ENCODE peak calls at places on chromosome 5, in eight cellular contexts. Y, N, Q, I, M, J, F and Z are unnamed samples.

GRCh38 chr5:113748403-113748802 is 234.9 kb downstream of the YTHDC2 start:
- DNase-seq in Y (no peak), N (no peak), Q (no peak), I (no peak), M (no peak), J (no peak), F (no peak), Z (no peak)

GRCh38 chr5:89043676-89044075 is 160.7 kb upstream of the MEF2C start:
- DNase-seq in Y (no peak), N (no peak), Q (no peak), I (peak), M (no peak), J (no peak), F (no peak), Z (no peak)

GRCh38 chr5:160311491-160312138 is 749 bp downstream of the CCNJL start:
- DNase-seq in Y (no peak), N (no peak), Q (peak), I (no peak), M (no peak), J (no peak), F (peak), Z (no peak)

GRCh38 chr5:152177626-152178349 is 227.3 kb downstream of the NMUR2 start:
- DNase-seq in Y (no peak), N (no peak), Q (no peak), I (no peak), M (no peak), J (no peak), F (no peak), Z (no peak)

GRCh38 chr5:32076699-32077695 is 97.1 kb downstream of the GOLPH3 start:
- DNase-seq in Y (no peak), N (peak), Q (no peak), I (peak), M (no peak), J (no peak), F (peak), Z (peak)

GRCh38 chr5:115419794-115420585 is 123.5 kb upstream of the CCDC112 start:
- DNase-seq in Y (no peak), N (no peak), Q (no peak), I (no peak), M (no peak), J (peak), F (peak), Z (no peak)

GRCh38 chr5:139186293-139186692 is 11.9 kb downstream of the SIL1 start:
- DNase-seq in Y (no peak), N (no peak), Q (no peak), I (no peak), M (no peak), J (no peak), F (no peak), Z (no peak)

GRCh38 chr5:124655943-124656459 is 90.4 kb downstream of the ZNF608 start:
- DNase-seq in Y (peak), N (peak), Q (peak), I (peak), M (no peak), J (no peak), F (peak), Z (no peak)

GRCh38 chr5:161167001-161167765 is 315.2 kb upstream of the ATP10B start:
- DNase-seq in Y (no peak), N (no peak), Q (no peak), I (no peak), M (no peak), J (no peak), F (no peak), Z (no peak)

GRCh38 chr5:124461857-124462423 is 284.5 kb downstream of the ZNF608 start:
- DNase-seq in Y (no peak), N (peak), Q (no peak), I (no peak), M (no peak), J (no peak), F (no peak), Z (no peak)

GRCh38 chr5:127292030-127292735 is 1.6 kb downstream of the MEGF10 start:
- DNase-seq in Y (no peak), N (no peak), Q (no peak), I (no peak), M (no peak), J (no peak), F (no peak), Z (no peak)

GRCh38 chr5:108910627-108911026 is 162.9 kb downstream of the FER start:
- DNase-seq in Y (no peak), N (no peak), Q (no peak), I (no peak), M (no peak), J (no peak), F (no peak), Z (no peak)

GRCh38 chr5:45093377-45093776 is 284.6 kb downstream of the MRPS30 start:
- DNase-seq in Y (no peak), N (no peak), Q (no peak), I (no peak), M (no peak), J (no peak), F (no peak), Z (no peak)

GRCh38 chr5:60829490-60830266 is 14.4 kb downstream of the ELOVL7 start:
- DNase-seq in Y (no peak), N (no peak), Q (no peak), I (peak), M (no peak), J (no peak), F (no peak), Z (no peak)

GRCh38 chr5:102542064-102542463 is 43.3 kb upstream of the SLCO6A1 start:
- DNase-seq in Y (no peak), N (no peak), Q (no peak), I (no peak), M (no peak), J (no peak), F (no peak), Z (no peak)

GRCh38 chr5:62582198-62582597 is 3.6 kb downstream of the LRRC70 start:
- DNase-seq in Y (no peak), N (no peak), Q (no peak), I (no peak), M (no peak), J (no peak), F (no peak), Z (no peak)

GRCh38 chr5:9456435-9457042 is 89.3 kb downstream of the SEMA5A start:
- DNase-seq in Y (no peak), N (no peak), Q (no peak), I (no peak), M (no peak), J (peak), F (peak), Z (no peak)

GRCh38 chr5:180344393-180344999 is 8.6 kb downstream of the GFPT2 start:
- DNase-seq in Y (no peak), N (no peak), Q (peak), I (no peak), M (no peak), J (no peak), F (no peak), Z (no peak)

GRCh38 chr5:137091473-137091872 is 407.7 kb downstream of the SPOCK1 start:
- DNase-seq in Y (no peak), N (no peak), Q (no peak), I (no peak), M (no peak), J (no peak), F (no peak), Z (no peak)

GRCh38 chr5:81214848-81215247 is 18.3 kb upstream of the CKMT2 start:
- DNase-seq in Y (no peak), N (no peak), Q (no peak), I (peak), M (no peak), J (no peak), F (no peak), Z (no peak)

GRCh38 chr5:14716755-14717752 is 52.5 kb downstream of the OTULIN start:
- DNase-seq in Y (no peak), N (no peak), Q (no peak), I (no peak), M (peak), J (no peak), F (no peak), Z (no peak)

GRCh38 chr5:91318727-91319126 is 64.4 kb downstream of the ARRDC3 start:
- DNase-seq in Y (no peak), N (no peak), Q (no peak), I (no peak), M (no peak), J (no peak), F (no peak), Z (no peak)

GRCh38 chr5:154518438-154518867 is 40.4 kb upstream of the HAND1 start:
- DNase-seq in Y (no peak), N (no peak), Q (no peak), I (no peak), M (no peak), J (no peak), F (no peak), Z (no peak)

GRCh38 chr5:135484563-135485157 is 32.5 kb upstream of the TIFAB start:
- DNase-seq in Y (no peak), N (no peak), Q (no peak), I (no peak), M (no peak), J (no peak), F (no peak), Z (no peak)

GRCh38 chr5:143896981-143897380 is 85.0 kb downstream of the HMHB1 start:
- DNase-seq in Y (no peak), N (no peak), Q (no peak), I (no peak), M (no peak), J (no peak), F (peak), Z (no peak)

GRCh38 chr5:39783756-39784421 is 359.1 kb upstream of the DAB2 start:
- DNase-seq in Y (no peak), N (no peak), Q (no peak), I (peak), M (no peak), J (no peak), F (peak), Z (no peak)

GRCh38 chr5:181243521-181244307 is at the start of gene RACK1:
- DNase-seq in Y (peak), N (peak), Q (peak), I (peak), M (peak), J (peak), F (peak), Z (peak)

GRCh38 chr5:101976933-101977332 is 319.2 kb downstream of the SLCO4C1 start:
- DNase-seq in Y (no peak), N (no peak), Q (no peak), I (no peak), M (no peak), J (no peak), F (no peak), Z (no peak)

GRCh38 chr5:159531554-159532105 is 201.3 kb upstream of the IL12B start:
- DNase-seq in Y (no peak), N (no peak), Q (no peak), I (no peak), M (no peak), J (no peak), F (no peak), Z (no peak)

GRCh38 chr5:126403871-126404270 is 19.3 kb upstream of the GRAMD2B start:
- DNase-seq in Y (no peak), N (no peak), Q (no peak), I (no peak), M (no peak), J (no peak), F (peak), Z (no peak)

GRCh38 chr5:177388521-177389052 is 4.4 kb downstream of the SLC34A1 start:
- DNase-seq in Y (no peak), N (no peak), Q (no peak), I (peak), M (no peak), J (no peak), F (no peak), Z (no peak)

GRCh38 chr5:151092750-151093149 is 11.9 kb upstream of the TNIP1 start:
- DNase-seq in Y (peak), N (no peak), Q (no peak), I (no peak), M (no peak), J (no peak), F (peak), Z (no peak)

GRCh38 chr5:71778678-71779276 is 59.7 kb downstream of the CARTPT start:
- DNase-seq in Y (no peak), N (peak), Q (no peak), I (peak), M (no peak), J (no peak), F (peak), Z (no peak)
- TF ChIP-seq CTCF in Y (peak), N (peak), Q (no peak), I (peak), M (no peak), J (peak), F (peak), Z (peak)

GRCh38 chr5:119071573-119071874 is 637 bp downstream of the DMXL1 start:
- DNase-seq in Y (no peak), N (peak), Q (no peak), I (no peak), M (no peak), J (no peak), F (peak), Z (no peak)

GRCh38 chr5:119072496-119072895 is 1.6 kb downstream of the DMXL1 start:
- DNase-seq in Y (no peak), N (no peak), Q (no peak), I (no peak), M (no peak), J (no peak), F (no peak), Z (no peak)

GRCh38 chr5:119070578-119070827 is 384 bp upstream of the DMXL1 start:
- DNase-seq in Y (peak), N (no peak), Q (peak), I (no peak), M (no peak), J (no peak), F (no peak), Z (no peak)

GRCh38 chr5:119074419-119074818 is 3.5 kb downstream of the DMXL1 start:
- DNase-seq in Y (no peak), N (peak), Q (no peak), I (peak), M (no peak), J (no peak), F (no peak), Z (peak)

DNA sequence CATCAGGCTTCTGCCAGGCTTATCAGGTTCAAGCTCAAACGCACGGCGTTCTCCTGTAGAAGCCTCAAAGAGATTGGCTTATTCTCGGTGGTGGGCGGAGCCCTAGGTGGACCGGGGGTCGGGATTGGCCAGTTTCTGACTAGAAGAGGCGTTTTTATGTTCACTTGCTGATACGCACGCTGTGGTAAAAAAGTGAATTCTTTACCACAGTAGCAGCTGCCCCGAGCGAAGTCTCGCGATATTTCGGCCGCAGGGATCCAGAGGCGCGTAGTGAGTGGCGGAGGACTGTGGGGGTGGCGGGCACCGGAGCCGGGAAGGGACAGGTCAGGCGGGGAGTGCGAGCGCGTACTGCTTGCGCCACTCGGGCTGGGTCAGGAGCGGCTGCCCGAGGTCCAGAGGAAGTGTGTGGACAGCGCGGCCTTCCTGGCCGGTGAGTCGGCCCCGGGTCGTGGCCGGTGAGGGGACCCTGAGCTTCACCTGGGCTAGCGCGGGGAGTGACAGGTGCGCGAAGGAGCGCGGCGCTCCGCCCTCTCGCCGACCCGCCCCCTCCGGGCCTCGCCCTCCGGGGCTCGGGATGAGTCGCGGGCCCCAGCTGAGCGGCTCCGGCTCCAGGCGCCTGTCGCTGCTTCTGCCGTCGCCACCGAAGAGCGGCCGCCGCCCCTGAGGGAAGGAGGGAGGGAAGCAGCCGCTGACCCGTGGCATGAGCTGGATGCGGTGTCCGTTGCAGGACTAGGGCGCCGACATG is at the start of gene DMXL1:
- DNase-seq in Y (peak), N (peak), Q (peak), I (peak), M (peak), J (peak), F (peak), Z (peak)
- TF ChIP-seq CTCF in Y (peak), N (no peak), Q (peak), I (no peak), M (no peak), J (no peak), F (no peak), Z (no peak)

DNA sequence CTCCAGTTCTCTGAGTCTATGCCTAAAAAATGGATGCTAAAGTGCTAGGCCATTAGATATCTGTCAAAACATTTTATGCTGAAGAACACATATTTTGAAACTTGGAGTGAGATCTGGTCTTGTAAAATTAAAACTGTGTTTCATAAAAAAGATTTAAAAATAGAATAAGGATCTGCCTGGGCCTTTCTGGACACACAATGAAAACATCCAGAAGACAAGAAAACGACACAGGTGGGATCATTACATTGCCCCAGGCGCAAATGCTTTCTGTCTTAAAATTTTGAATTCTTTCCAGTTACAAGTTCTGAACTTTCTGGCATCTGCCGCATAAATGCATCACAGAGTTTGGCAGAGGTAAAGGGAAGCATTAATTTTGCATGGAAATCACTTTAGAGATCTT is 219.5 kb downstream of the WDR70 start:
- DNase-seq in Y (no peak), N (no peak), Q (no peak), I (no peak), M (no peak), J (no peak), F (no peak), Z (no peak)
- TF ChIP-seq CTCF in Y (no peak), N (no peak), Q (no peak), I (no peak), M (no peak), J (no peak), F (no peak), Z (no peak)

GRCh38 chr5:132591140-132591539 is 34.4 kb downstream of the RAD50 start:
- DNase-seq in Y (no peak), N (no peak), Q (no peak), I (peak), M (no peak), J (no peak), F (peak), Z (peak)
- TF ChIP-seq CTCF in Y (no peak), N (peak), Q (no peak), I (peak), M (no peak), J (no peak), F (no peak), Z (peak)

DNA sequence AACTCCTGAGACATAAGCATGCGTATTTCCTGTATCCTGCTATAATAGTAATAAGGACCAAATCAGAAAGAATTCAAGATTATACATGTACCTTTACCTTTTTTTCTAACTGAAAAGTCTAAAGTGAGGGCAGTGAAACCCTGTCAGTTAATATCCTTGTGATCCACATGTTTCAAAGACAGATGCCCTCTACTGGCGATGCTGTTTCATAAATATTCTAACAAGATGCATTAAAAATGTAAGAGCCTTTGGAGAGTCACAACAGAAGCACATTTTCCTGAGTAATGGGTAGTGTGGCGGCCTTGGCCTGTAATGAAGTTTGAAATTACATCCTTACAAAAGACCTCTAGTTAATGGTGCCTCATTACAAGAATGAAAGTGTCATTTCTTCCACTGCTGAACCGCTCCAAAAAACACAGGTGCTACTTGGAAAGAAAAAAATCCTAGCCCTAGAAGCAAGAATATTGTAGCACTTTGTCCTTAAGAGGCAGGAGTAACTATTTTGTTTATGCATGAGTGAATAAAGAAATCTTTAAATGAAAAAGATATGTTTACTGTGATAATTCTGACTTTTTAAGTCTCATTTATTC is 232.6 kb downstream of the EPB41L4A start:
- DNase-seq in Y (no peak), N (peak), Q (no peak), I (peak), M (no peak), J (peak), F (peak), Z (peak)
- TF ChIP-seq CTCF in Y (peak), N (peak), Q (peak), I (peak), M (peak), J (peak), F (peak), Z (peak)